ENCODE peak calls at places on chromosomes 6 and 20, in ten cellular contexts. T is aorta, Z is H54, E is neuronal stem cell, U is HT1080, A is epithelial cell of esophagus, M is NCI-H1092 treated with DMSO at 0.1 percent for 48 hours, P is osteoblast, F is sciatic nerve, V is GM12865. D is an unnamed sample.

GRCh38 chr6:24078200-24078599 is 47.8 kb upstream of the NRSN1 start:
- DNase-seq in T (no peak), Z (peak), E (no peak), U (peak), A (no peak), M (no peak), P (peak), F (no peak), V (peak), D (no peak)

GRCh38 chr6:2862712-2863174 is 21.1 kb upstream of the SERPINB1 start:
- DNase-seq in T (no peak), Z (no peak), E (no peak), U (no peak), A (no peak), M (no peak), P (no peak), F (no peak), V (peak), D (no peak)

GRCh38 chr6:18308070-18308735 is 43.9 kb upstream of the DEK start:
- DNase-seq in T (no peak), Z (no peak), E (no peak), U (no peak), A (peak), M (no peak), P (peak), F (no peak), V (no peak), D (no peak)

GRCh38 chr20:44784688-44785087 is 25.7 kb downstream of the RIMS4 start:
- DNase-seq in T (no peak), Z (no peak), E (no peak), U (no peak), A (no peak), M (no peak), P (no peak), F (no peak), V (no peak), D (no peak)

GRCh38 chr20:51760905-51761544 is 7.2 kb downstream of the ATP9A start:
- DNase-seq in T (no peak), Z (peak), E (no peak), U (peak), A (peak), M (no peak), P (peak), F (no peak), V (peak), D (no peak)

GRCh38 chr6:105164418-105164817 is 15.4 kb downstream of the POPDC3 start:
- DNase-seq in T (no peak), Z (no peak), E (no peak), U (peak), A (peak), M (no peak), P (no peak), F (no peak), V (no peak), D (no peak)

GRCh38 chr6:40376113-40376650 is 211.0 kb downstream of the LRFN2 start:
- DNase-seq in T (no peak), Z (no peak), E (no peak), U (no peak), A (peak), M (peak), P (no peak), F (no peak), V (no peak), D (no peak)

GRCh38 chr20:47929368-47930115 is 144.3 kb upstream of the SULF2 start:
- DNase-seq in T (no peak), Z (peak), E (no peak), U (peak), A (peak), M (no peak), P (peak), F (no peak), V (no peak), D (no peak)

GRCh38 chr20:9837634-9838033 is 1.2 kb downstream of the PAK5 start:
- DNase-seq in T (no peak), Z (no peak), E (no peak), U (no peak), A (no peak), M (no peak), P (no peak), F (no peak), V (no peak), D (no peak)

GRCh38 chr6:22184371-22184770 is 112.5 kb downstream of the PRL start:
- DNase-seq in T (no peak), Z (no peak), E (no peak), U (no peak), A (no peak), M (no peak), P (no peak), F (no peak), V (no peak), D (no peak)

GRCh38 chr20:62134735-62135231 is 8.4 kb downstream of the PSMA7 start:
- DNase-seq in T (no peak), Z (no peak), E (no peak), U (no peak), A (no peak), M (no peak), P (peak), F (no peak), V (no peak), D (no peak)

GRCh38 chr6:9537381-9537780 is 877.5 kb downstream of the TFAP2A start:
- DNase-seq in T (no peak), Z (no peak), E (no peak), U (peak), A (no peak), M (no peak), P (no peak), F (no peak), V (no peak), D (no peak)

GRCh38 chr6:167781066-167781767 is 45.5 kb upstream of the AFDN start:
- DNase-seq in T (no peak), Z (no peak), E (no peak), U (no peak), A (peak), M (no peak), P (peak), F (no peak), V (no peak), D (peak)

GRCh38 chr6:148157841-148158240 is 184.8 kb upstream of the SASH1 start:
- DNase-seq in T (no peak), Z (no peak), E (no peak), U (no peak), A (no peak), M (no peak), P (no peak), F (no peak), V (no peak), D (no peak)

GRCh38 chr20:38139919-38140753 is 24.9 kb downstream of the TGM2 start:
- DNase-seq in T (peak), Z (no peak), E (no peak), U (no peak), A (no peak), M (no peak), P (no peak), F (no peak), V (no peak), D (no peak)

GRCh38 chr20:60697252-60697651 is 554.8 kb upstream of the CDH4 start:
- DNase-seq in T (no peak), Z (no peak), E (no peak), U (no peak), A (no peak), M (no peak), P (no peak), F (no peak), V (no peak), D (no peak)

GRCh38 chr6:94270040-94270689 is 850.8 kb upstream of the EPHA7 start:
- DNase-seq in T (no peak), Z (no peak), E (no peak), U (peak), A (no peak), M (peak), P (no peak), F (no peak), V (no peak), D (no peak)

GRCh38 chr20:7379206-7379605 is 561.1 kb downstream of the HAO1 start:
- DNase-seq in T (no peak), Z (no peak), E (no peak), U (no peak), A (no peak), M (no peak), P (peak), F (no peak), V (no peak), D (no peak)

GRCh38 chr6:2738373-2738979 is 12.2 kb downstream of the MYLK4 start:
- DNase-seq in T (no peak), Z (peak), E (peak), U (peak), A (peak), M (peak), P (peak), F (no peak), V (peak), D (no peak)

D was measured in suprapubic skin.